ENCODE peak calls at places on chromosomes 16 and 17, in eight cellular contexts. W is NCI-H460; U is left ventricle myocardium inferior; F is psoas muscle; B is activated CD4-positive, alpha-beta T cell treated with anti-CD3 and anti-CD28 coated beads, Interleukin-2, amount 10 ng/mL, durations not matched to agents 7 days and 5 days; J is islet precursor cell; P is activated naive CD4-positive, alpha-beta T cell; V is fibroblast of the aortic adventitia. H is an unnamed sample.

GRCh38 chr16:69890114-69890890 is 60.8 kb upstream of the CLEC18A start:
- DNase-seq in P (no peak), U (peak; percentile 49), B (no peak), F (peak; percentile 56), J (peak; percentile 97), W (peak; percentile 43), V (peak; percentile 60), H (no peak)

GRCh38 chr17:77592503-77592902 is 366.0 kb upstream of the TNRC6C start:
- DNase-seq in P (no peak), U (no peak), V (no peak), B (no peak), F (no peak), J (no peak), W (no peak), H (no peak)

GRCh38 chr17:78597923-78598545 is 20.8 kb upstream of the DNAH17 start:
- DNase-seq in F (no peak), W (no peak), U (no peak), V (peak; percentile 49), J (no peak), P (no peak), B (no peak), H (no peak)

GRCh38 chr17:75260679-75261335 is 599 bp downstream of the GGA3 start:
- DNase-seq in F (no peak), U (no peak), V (no peak), B (no peak), J (no peak), W (no peak), P (no peak), H (no peak)

GRCh38 chr16:29674188-29674587 is 4.8 kb upstream of the QPRT start:
- DNase-seq in W (no peak), B (no peak), V (peak; percentile 47), F (peak; percentile 29), P (no peak), J (no peak), U (peak; percentile 39), H (peak; percentile 73)

GRCh38 chr16:67562918-67563707 is 787 bp downstream of the CTCF start:
- DNase-seq in J (peak; percentile 83), W (peak; percentile 36), P (peak; percentile 37), U (peak; percentile 69), V (peak; percentile 32), F (peak; percentile 71), B (peak; percentile 51), H (peak; percentile 86)

GRCh38 chr16:14486520-14487303 is 143.3 kb downstream of the PARN start:
- DNase-seq in J (peak; percentile 94), F (peak; percentile 76), W (peak; percentile 86), P (no peak), B (no peak), U (peak; percentile 76), V (peak; percentile 98), H (no peak)

GRCh38 chr17:44308865-44309264 is 464 bp downstream of the RUNDC3A start:
- DNase-seq in W (no peak), B (no peak), U (no peak), J (no peak), P (no peak), V (no peak), F (no peak), H (no peak)

GRCh38 chr17:80287806-80288579 is 27.3 kb downstream of the RNF213 start:
- DNase-seq in W (no peak), F (no peak), J (peak; percentile 75), U (no peak), P (no peak), V (no peak), B (no peak), H (no peak)

GRCh38 chr16:87347932-87348615 is 30.9 kb upstream of the C16orf95 start:
- DNase-seq in P (no peak), F (no peak), U (no peak), V (no peak), J (no peak), W (no peak), B (no peak), H (no peak)

GRCh38 chr16:4414187-4414909 is 2.0 kb downstream of the CORO7 start:
- DNase-seq in U (no peak), J (no peak), V (no peak), W (no peak), F (no peak), P (no peak), B (peak; percentile 94), H (no peak)

GRCh38 chr17:7241783-7242716 is at the start of gene GABARAP:
- DNase-seq in P (peak; percentile 87), V (peak; percentile 96), U (peak; percentile 95), B (peak; percentile 93), F (peak; percentile 94), W (peak; percentile 87), J (peak; percentile 95), H (peak; percentile 97)

GRCh38 chr16:70254965-70255286 is 3.2 kb upstream of the EXOSC6 start:
- DNase-seq in V (no peak), B (no peak), P (no peak), F (no peak), W (no peak), U (no peak), J (no peak), H (no peak)

GRCh38 chr17:40124279-40125141 is 2.7 kb downstream of the MSL1 start:
- DNase-seq in B (no peak), P (no peak), J (peak; percentile 44), V (peak; percentile 55), W (no peak), F (no peak), U (no peak), H (no peak)

GRCh38 chr17:1898332-1898731 is 68.5 kb downstream of the RPA1 start:
- DNase-seq in F (no peak), W (no peak), P (no peak), U (no peak), V (no peak), B (no peak), J (peak; percentile 74), H (no peak)

GRCh38 chr16:28279006-28279405 is 13.3 kb upstream of the SBK1 start:
- DNase-seq in B (peak; percentile 38), W (no peak), U (no peak), V (no peak), P (no peak), F (no peak), J (no peak), H (no peak)

GRCh38 chr16:65598626-65599025 is 476.8 kb upstream of the CDH11 start:
- DNase-seq in V (no peak), W (no peak), F (no peak), J (peak; percentile 69), P (no peak), U (no peak), B (no peak), H (no peak)

GRCh38 chr17:82416771-82417170 is 1.4 kb upstream of the HEXD start:
- DNase-seq in J (no peak), V (no peak), B (no peak), P (no peak), W (no peak), U (no peak), F (no peak), H (no peak)

GRCh38 chr16:22004321-22004720 is 3.4 kb upstream of the PDZD9 start:
- DNase-seq in W (no peak), V (no peak), U (no peak), J (no peak), P (no peak), B (no peak), F (no peak), H (peak; percentile 42)

GRCh38 chr17:34171245-34171818 is 83.8 kb upstream of the CCL2 start:
- DNase-seq in J (peak; percentile 91), P (no peak), U (peak; percentile 31), W (peak; percentile 51), V (peak; percentile 62), F (peak; percentile 38), B (peak; percentile 70), H (peak; percentile 65)

GRCh38 chr17:42969006-42969581 is 4.8 kb upstream of the AARSD1 start:
- DNase-seq in F (no peak), B (no peak), V (peak; percentile 87), J (no peak), P (no peak), U (no peak), W (no peak), H (no peak)

GRCh38 chr16:87582221-87582965 is 19.9 kb upstream of the JPH3 start:
- DNase-seq in V (peak; percentile 95), J (peak; percentile 80), W (peak; percentile 31), P (no peak), U (peak; percentile 69), B (no peak), F (peak; percentile 61), H (peak; percentile 64)

GRCh38 chr16:86382067-86382773 is 128.1 kb upstream of the FOXF1 start:
- DNase-seq in P (no peak), U (no peak), W (no peak), J (no peak), B (no peak), F (no peak), V (no peak), H (no peak)

GRCh38 chr17:7549401-7550055 is 670 bp downstream of the TNFSF12 start:
- DNase-seq in U (peak; percentile 26), W (no peak), P (no peak), F (no peak), J (no peak), B (peak; percentile 53), V (no peak), H (peak; percentile 80)

GRCh38 chr17:72387969-72388368 is 267.1 kb downstream of the SOX9 start:
- DNase-seq in V (no peak), U (no peak), J (no peak), P (no peak), B (no peak), W (no peak), F (no peak), H (no peak)

GRCh38 chr17:29591737-29592624 is 951 bp upstream of the ANKRD13B start:
- DNase-seq in J (peak; percentile 99), P (peak; percentile 52), W (peak; percentile 86), B (peak; percentile 79), U (peak; percentile 90), F (peak; percentile 88), V (no peak), H (peak; percentile 93)

GRCh38 chr16:29877266-29877961 is 14.4 kb upstream of the CDIPT start:
- DNase-seq in J (peak; percentile 92), U (no peak), V (no peak), F (no peak), W (no peak), P (no peak), B (peak; percentile 49), H (peak; percentile 82)